ENCODE peak calls at places on chromosomes 5 and 9, in ten cellular contexts. Z is GOT3; P is mucosa of gallbladder; E is hepatic stellate cell; A is fibroblast of lung; L is right cardiac atrium; Y is stimulated activated CD4-positive, alpha-beta T cell treated with anti-CD3 and anti-CD28 coated beads, Interleukin-15, amount 100 ng/mL, for 24 hours; I is PC-3; D is mucosa of descending colon; G is GM20000. S is an unnamed sample.

GRCh38 chr5:116396700-116397099 is 177.9 kb downstream of the SEMA6A start:
- DNase-seq in Y (no peak), A (no peak), I (no peak), P (no peak), G (no peak), D (no peak), Z (no peak), L (no peak), E (no peak), S (no peak)

GRCh38 chr5:111232311-111233049 is 8.3 kb downstream of the CAMK4 start:
- DNase-seq in D (no peak), P (no peak), G (no peak), Z (no peak), Y (no peak), I (no peak), E (no peak), A (no peak), L (no peak), S (no peak)

GRCh38 chr5:121963409-121963808 is 1.6 kb downstream of the SRFBP1 start:
- DNase-seq in Y (no peak), I (no peak), P (no peak), Z (no peak), L (no peak), E (no peak), A (no peak), G (no peak), D (no peak), S (no peak)

GRCh38 chr5:9388941-9389674 is 156.8 kb downstream of the SEMA5A start:
- DNase-seq in Y (no peak), P (no peak), E (no peak), Z (no peak), L (no peak), I (no peak), D (no peak), G (no peak), A (no peak), S (no peak)

GRCh38 chr5:153809181-153809580 is 229.5 kb downstream of the FAM114A2 start:
- DNase-seq in Z (no peak), G (no peak), E (no peak), D (no peak), L (no peak), Y (no peak), A (no peak), I (no peak), P (no peak), S (no peak)

GRCh38 chr5:9361835-9362234 is 184.0 kb downstream of the SEMA5A start:
- DNase-seq in L (peak; percentile 21), G (peak; percentile 75), I (peak; percentile 97), Y (peak; percentile 31), P (peak; percentile 53), Z (no peak), A (peak; percentile 39), D (peak; percentile 48), E (no peak), S (peak; percentile 83)

GRCh38 chr5:43044181-43044914 is 4.2 kb upstream of the ANXA2R start:
- DNase-seq in P (no peak), E (no peak), A (peak; percentile 76), I (peak; percentile 81), D (no peak), L (peak; percentile 43), Y (no peak), G (no peak), Z (no peak), S (no peak)

GRCh38 chr9:124792976-124793594 is 16.2 kb downstream of the OLFML2A start:
- DNase-seq in D (no peak), E (no peak), I (no peak), Z (no peak), G (no peak), Y (no peak), A (no peak), P (no peak), L (peak; percentile 37), S (no peak)

GRCh38 chr5:20229286-20230005 is 241.4 kb upstream of the CDH18 start:
- DNase-seq in I (no peak), E (no peak), P (no peak), D (no peak), L (no peak), A (no peak), Y (no peak), Z (no peak), G (no peak), S (no peak)

GRCh38 chr5:34648039-34648438 is 8.1 kb upstream of the RAI14 start:
- DNase-seq in Z (no peak), A (no peak), G (no peak), I (no peak), L (no peak), P (no peak), Y (no peak), E (no peak), D (no peak), S (no peak)

GRCh38 chr9:135087899-135088347 is 455 bp downstream of the OLFM1 start:
- DNase-seq in E (no peak), G (no peak), I (no peak), Z (no peak), A (no peak), P (no peak), L (no peak), D (peak; percentile 24), Y (no peak), S (no peak)

GRCh38 chr5:176491056-176491646 is 43.0 kb downstream of the FAF2 start:
- DNase-seq in P (no peak), L (no peak), E (no peak), D (no peak), G (no peak), I (peak; percentile 93), A (peak; percentile 40), Y (no peak), Z (no peak), S (no peak)

GRCh38 chr9:70484232-70485130 is 70.0 kb upstream of the KLF9 start:
- DNase-seq in Z (no peak), P (no peak), Y (no peak), A (peak; percentile 67), D (no peak), L (no peak), E (peak; percentile 80), G (peak; percentile 72), I (peak; percentile 53), S (peak; percentile 41)

GRCh38 chr9:12812710-12813109 is 37.9 kb downstream of the LURAP1L start:
- DNase-seq in P (no peak), Z (no peak), D (no peak), G (no peak), A (no peak), E (no peak), L (no peak), I (no peak), Y (no peak), S (no peak)

GRCh38 chr5:90144625-90145327 is 264.8 kb downstream of the CETN3 start:
- DNase-seq in A (peak; percentile 66), E (peak; percentile 8), I (peak; percentile 61), G (no peak), P (no peak), L (no peak), Z (no peak), Y (no peak), D (no peak), S (no peak)

GRCh38 chr9:130718576-130718975 is 25.0 kb downstream of the EXOSC2 start:
- DNase-seq in L (no peak), I (no peak), G (no peak), E (no peak), A (no peak), P (no peak), Z (no peak), D (no peak), Y (no peak), S (no peak)

GRCh38 chr5:150024241-150024984 is 23.9 kb downstream of the HMGXB3 start:
- DNase-seq in Z (no peak), A (no peak), D (no peak), P (no peak), G (no peak), E (no peak), L (no peak), Y (no peak), I (no peak), S (no peak)

GRCh38 chr9:79623799-79624721 is 52.3 kb downstream of the TLE4 start:
- DNase-seq in E (no peak), Z (no peak), P (peak; percentile 21), A (no peak), I (peak; percentile 69), D (peak; percentile 39), Y (peak; percentile 44), G (peak; percentile 56), L (peak; percentile 34), S (no peak)

GRCh38 chr9:110252509-110253139 is 3.7 kb downstream of the TXN start:
- DNase-seq in Y (no peak), G (no peak), P (no peak), I (no peak), L (no peak), D (no peak), A (no peak), E (no peak), Z (no peak), S (no peak)

GRCh38 chr9:115444941-115445340 is 327.0 kb upstream of the TNC start:
- DNase-seq in I (no peak), P (no peak), Y (no peak), E (no peak), G (no peak), L (no peak), D (no peak), Z (no peak), A (peak; percentile 6), S (no peak)

GRCh38 chr9:121634800-121635261 is 16.6 kb upstream of the DAB2IP start:
- DNase-seq in I (peak; percentile 9), L (no peak), D (peak; percentile 52), A (no peak), Z (no peak), E (peak; percentile 53), Y (no peak), G (peak; percentile 33), P (no peak), S (no peak)

GRCh38 chr5:93054424-93055165 is 526.4 kb downstream of the NR2F1-AS1 start:
- DNase-seq in P (no peak), Z (no peak), Y (no peak), G (no peak), D (no peak), I (no peak), L (no peak), A (no peak), E (no peak), S (no peak)

GRCh38 chr9:137454506-137455360 is 4.4 kb downstream of the NSMF start:
- DNase-seq in E (no peak), L (peak; percentile 50), G (no peak), I (no peak), Y (no peak), A (peak; percentile 24), D (peak; percentile 83), P (peak; percentile 62), Z (no peak), S (no peak)

GRCh38 chr9:95131023-95131943 is 186.2 kb downstream of the FANCC start:
- DNase-seq in A (peak; percentile 42), D (peak; percentile 69), P (peak; percentile 80), I (peak; percentile 67), Y (peak; percentile 58), L (peak; percentile 72), G (peak; percentile 75), Z (no peak), E (peak; percentile 80), S (peak; percentile 61)

GRCh38 chr5:108747111-108748009 is at the start of gene FER:
- DNase-seq in Z (no peak), Y (peak; percentile 52), E (peak; percentile 25), L (no peak), A (peak; percentile 95), D (no peak), G (peak; percentile 63), I (peak; percentile 93), P (peak; percentile 14), S (no peak)

GRCh38 chr5:171316258-171317121 is 7.4 kb downstream of the TLX3 start:
- DNase-seq in P (no peak), D (no peak), A (peak; percentile 23), L (no peak), Z (no peak), Y (no peak), E (no peak), I (no peak), G (no peak), S (no peak)

GRCh38 chr9:109972026-109973005 is 192.3 kb downstream of the PALM2AKAP2 start:
- DNase-seq in D (no peak), Z (no peak), I (no peak), E (no peak), A (no peak), G (peak; percentile 37), L (no peak), Y (peak; percentile 25), P (peak; percentile 18), S (no peak)

GRCh38 chr5:77211691-77212047 is 1.2 kb downstream of the PDE8B start:
- DNase-seq in Y (no peak), E (no peak), P (no peak), Z (no peak), L (no peak), D (no peak), I (no peak), A (no peak), G (no peak), S (no peak)